ENCODE peak calls at places on chromosomes 11 and 22, in four cellular contexts. J, A, Y and N are unnamed samples.

GRCh38 chr11:79321282-79321681 is 119.5 kb downstream of the TENM4 start:
- DNase-seq in J (peak; percentile 49), Y (no peak), A (peak; percentile 5), N (no peak)

GRCh38 chr22:48578138-48579034 is 1249.3 kb downstream of the BRD1 start:
- DNase-seq in A (no peak), Y (no peak), J (no peak), N (no peak)

GRCh38 chr11:118902336-118903203 is 18.9 kb downstream of the CXCR5 start:
- DNase-seq in J (no peak), Y (peak; percentile 51), A (no peak), N (no peak)

GRCh38 chr22:36419177-36419911 is 31.6 kb upstream of the MYH9 start:
- DNase-seq in J (peak; percentile 84), Y (peak; percentile 66), A (peak; percentile 52), N (peak; percentile 100)

GRCh38 chr11:135006800-135007199 is 594.8 kb upstream of the B3GAT1 start:
- DNase-seq in A (no peak), J (no peak), Y (no peak), N (no peak)

GRCh38 chr11:116217006-116217405 is 555.8 kb downstream of the BUD13 start:
- DNase-seq in A (peak; percentile 65), Y (peak; percentile 54), J (peak; percentile 39), N (peak; percentile 43)

GRCh38 chr11:57072640-57073039 is 83.9 kb downstream of the OR5AK2 start:
- DNase-seq in A (peak; percentile 97), Y (no peak), J (peak; percentile 99), N (peak; percentile 93)

GRCh38 chr22:48760481-48761238 is 1067.0 kb downstream of the BRD1 start:
- DNase-seq in Y (no peak), J (no peak), A (no peak), N (no peak)

GRCh38 chr11:6204708-6205107 is 649 bp upstream of the C11orf42 start:
- DNase-seq in Y (no peak), J (no peak), A (no peak), N (peak; percentile 52)

GRCh38 chr11:27398413-27398780 is 35.4 kb upstream of the CCDC34 start:
- DNase-seq in Y (no peak), J (no peak), A (no peak), N (no peak)

GRCh38 chr11:76978818-76979217 is 55.4 kb upstream of the B3GNT6 start:
- DNase-seq in J (no peak), A (no peak), Y (no peak), N (no peak)

GRCh38 chr11:76978239-76978638 is 56.0 kb upstream of the B3GNT6 start:
- DNase-seq in Y (no peak), A (no peak), J (no peak), N (no peak)

GRCh38 chr11:76977791-76978190 is 56.4 kb upstream of the B3GNT6 start:
- DNase-seq in Y (no peak), A (no peak), J (no peak), N (no peak)

GRCh38 chr11:76984741-76985140 is 49.5 kb upstream of the B3GNT6 start:
- DNase-seq in Y (no peak), A (no peak), J (no peak), N (no peak)

DNA sequence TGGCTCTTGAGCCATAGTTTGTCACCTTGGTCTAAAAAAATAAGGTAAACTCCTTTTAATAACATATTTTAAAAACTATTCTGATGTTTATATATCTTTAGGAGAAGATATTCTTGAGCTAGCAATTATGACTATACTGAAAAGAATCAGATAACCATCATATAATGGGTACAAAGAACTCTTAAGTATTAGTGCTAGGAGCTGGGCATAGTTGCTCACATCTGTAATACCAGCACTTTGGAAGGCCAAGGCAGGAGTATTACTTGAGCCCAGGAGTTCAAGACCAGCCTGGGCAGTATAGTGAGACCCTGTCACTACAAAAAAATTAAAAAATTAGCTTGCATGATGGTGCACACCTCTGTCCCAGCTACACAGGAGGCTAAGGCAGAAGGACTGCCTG is 54.0 kb upstream of the B3GNT6 start:
- DNase-seq in Y (no peak), A (no peak), J (no peak), N (no peak)
- H3K4me3 ChIP-seq in Y (no peak overlapping the region), A (no peak overlapping the region), J (no peak overlapping the region), N (no peak overlapping the region)

DNA sequence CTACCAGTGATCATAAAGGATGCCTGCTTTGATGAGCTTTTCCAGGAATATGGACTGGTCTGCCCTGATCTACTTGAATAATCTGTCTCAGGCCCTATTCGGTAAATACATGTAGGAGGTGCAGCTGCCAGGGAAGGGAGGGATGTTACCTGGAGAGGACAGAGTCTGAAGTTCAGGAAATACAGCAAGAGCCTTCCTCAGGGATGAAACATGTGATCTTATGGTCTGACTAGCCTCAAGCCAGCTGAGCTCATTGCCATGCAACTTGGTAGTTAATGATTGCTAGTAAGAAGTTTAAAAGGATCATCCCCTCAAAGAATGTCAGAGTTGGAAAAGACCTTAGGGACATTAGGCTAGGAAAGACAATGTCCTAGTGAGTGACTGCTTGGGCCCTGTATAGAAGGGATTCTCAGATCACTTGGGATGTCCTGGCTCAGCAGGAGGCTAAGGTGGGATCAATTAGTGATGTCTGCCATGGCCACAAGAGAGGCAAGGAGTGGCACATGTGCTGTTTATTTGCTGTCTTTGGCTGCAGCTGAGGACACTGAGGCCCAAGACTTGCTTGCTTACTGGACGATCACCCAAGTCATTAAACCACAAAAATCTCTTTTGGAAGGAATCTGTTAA is 18.5 kb downstream of the PTPRJ start:
- DNase-seq in J (no peak), A (no peak), Y (no peak), N (no peak)
- H3K4me3 ChIP-seq in J (no peak overlapping the region), A (no peak overlapping the region), Y (no peak overlapping the region), N (no peak overlapping the region)

GRCh38 chr11:65131417-65131776 is 2.9 kb downstream of the SYVN1 start:
- DNase-seq in A (no peak), Y (no peak), J (no peak), N (no peak)
- H3K4me3 ChIP-seq in A (no peak overlapping the region), Y (no peak overlapping the region), J (no peak overlapping the region), N (no peak overlapping the region)

DNA sequence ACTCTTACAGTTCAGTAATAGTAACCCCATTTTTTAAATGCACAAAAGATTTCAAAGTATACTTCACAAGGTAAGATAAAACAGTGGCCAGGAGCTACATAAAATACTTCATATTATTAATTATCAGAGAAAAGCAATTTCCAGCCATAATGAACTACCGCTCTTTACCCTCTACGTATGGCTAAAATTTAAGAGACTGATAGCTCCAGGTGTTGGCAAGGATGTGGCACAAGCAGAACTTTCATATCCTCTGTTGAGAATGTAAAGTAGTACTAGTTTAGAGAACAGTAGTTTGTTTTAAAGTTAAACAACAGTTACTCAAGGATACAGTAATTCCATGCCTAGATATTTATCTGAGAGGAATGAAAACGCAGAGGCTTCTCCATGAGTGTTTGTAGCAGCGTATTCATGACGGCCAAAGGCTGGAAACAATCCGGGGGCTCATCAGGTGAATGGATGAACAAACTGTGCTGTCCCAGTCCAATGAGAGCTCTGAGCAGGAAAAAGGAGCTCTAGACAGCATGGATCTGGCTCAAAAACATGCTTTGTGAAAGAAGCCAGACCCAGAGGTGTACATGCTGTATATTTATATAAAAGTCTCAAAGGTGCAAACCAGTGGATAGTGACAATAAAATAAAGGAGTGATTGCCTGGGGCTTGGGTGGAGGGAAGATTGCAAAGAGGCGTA is 85.5 kb downstream of the PACS1 start:
- DNase-seq in J (no peak), A (no peak), Y (no peak), N (no peak)
- H3K4me3 ChIP-seq in J (no peak overlapping the region), A (no peak overlapping the region), Y (no peak overlapping the region), N (no peak overlapping the region)

GRCh38 chr11:72239849-72240460 is 4.0 kb downstream of the PHOX2A start:
- DNase-seq in A (peak; percentile 85), J (peak; percentile 27), Y (peak; percentile 87), N (peak; percentile 36)

GRCh38 chr11:72240461-72241289 is 3.3 kb downstream of the PHOX2A start:
- DNase-seq in Y (peak; percentile 80), J (no peak), A (peak; percentile 38), N (no peak)

GRCh38 chr11:72238040-72238450 is 5.9 kb downstream of the PHOX2A start:
- DNase-seq in Y (peak; percentile 98), J (peak; percentile 77), A (peak; percentile 84), N (peak; percentile 62)

GRCh38 chr11:72238492-72239295 is 5.3 kb downstream of the PHOX2A start:
- DNase-seq in J (no peak), Y (peak; percentile 81), A (no peak), N (no peak)

DNA sequence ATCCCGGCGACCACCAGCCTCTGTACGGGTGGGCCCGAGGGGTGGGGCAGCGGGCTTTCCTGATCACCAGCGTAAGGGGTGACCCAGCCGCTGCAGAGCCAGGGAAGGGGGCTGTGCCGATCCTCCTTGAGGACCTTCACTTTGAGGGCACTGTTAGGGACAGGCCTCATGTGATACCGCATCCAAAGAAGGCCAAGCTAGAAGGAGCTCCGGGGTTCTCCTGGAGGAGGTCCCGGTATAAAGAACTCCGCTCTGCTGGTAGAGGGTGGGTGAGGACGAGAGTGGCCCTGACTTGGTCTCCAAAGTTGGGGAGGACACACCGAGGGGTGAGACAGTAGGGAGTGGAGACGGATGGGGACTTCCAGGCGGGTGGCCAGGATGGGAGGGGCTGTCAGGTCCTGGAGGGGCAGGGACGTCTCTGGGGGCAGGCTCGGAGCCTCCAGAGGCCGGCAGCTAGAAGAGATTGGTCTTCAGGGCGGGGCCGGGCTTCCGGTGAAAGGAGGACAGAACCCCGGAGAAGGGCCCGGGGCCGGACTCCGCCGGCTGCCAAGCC is 4.6 kb downstream of the PHOX2A start:
- DNase-seq in Y (no peak), A (peak; percentile 75), J (peak; percentile 45), N (peak; percentile 54)
- H3K4me3 ChIP-seq in Y (peak overlapping the region; percentile 32), A (peak overlapping the region; percentile 52), J (peak overlapping the region; percentile 27), N (peak overlapping the region; percentile 43)